ENCODE peak calls at places on chromosome 16, in four cellular contexts. B is K562, E is HepG2, X is GM12878. A is an unnamed sample.

GRCh38 chr16:57601801-57602478 is 26.5 kb upstream of the ADGRG1 start:
- DNase-seq in B (peak; percentile 63), E (no peak), X (peak; percentile 93), A (no peak)

GRCh38 chr16:30606004-30606403 is 4.2 kb downstream of the ZNF689 start:
- DNase-seq in B (no peak), E (no peak), X (no peak), A (no peak)

GRCh38 chr16:1066584-1067172 is 5.9 kb upstream of the SSTR5 start:
- DNase-seq in B (no peak), E (no peak), X (no peak), A (no peak)

GRCh38 chr16:720507-720989 is 398 bp upstream of the ANTKMT start:
- DNase-seq in B (peak; percentile 84), E (no peak), X (no peak), A (no peak)

GRCh38 chr16:24993722-24994686 is 21.2 kb downstream of the ARHGAP17 start:
- DNase-seq in B (peak; percentile 16), E (peak; percentile 99), X (no peak), A (no peak)

GRCh38 chr16:15952265-15952711 is 2.9 kb downstream of the ABCC1 start:
- DNase-seq in B (no peak), E (peak; percentile 70), X (no peak), A (no peak)

GRCh38 chr16:51302042-51302441 is 151.0 kb upstream of the SALL1 start:
- DNase-seq in B (no peak), E (no peak), X (no peak), A (no peak)

GRCh38 chr16:12546918-12547607 is 256.6 kb downstream of the CPPED1 start:
- DNase-seq in B (no peak), E (no peak), X (peak; percentile 89), A (no peak)

GRCh38 chr16:77618951-77619350 is 103.4 kb upstream of the NUDT7 start:
- DNase-seq in B (no peak), E (no peak), X (no peak), A (no peak)

GRCh38 chr16:353404-354285 is 1.1 kb upstream of the AXIN1 start:
- DNase-seq in B (no peak), E (no peak), X (no peak), A (no peak)

GRCh38 chr16:81626181-81626674 is 152.9 kb upstream of the PLCG2 start:
- DNase-seq in B (no peak), E (no peak), X (no peak), A (no peak)

GRCh38 chr16:347203-347602 is 5.3 kb downstream of the AXIN1 start:
- DNase-seq in B (no peak), E (no peak), X (no peak), A (no peak)

GRCh38 chr16:65410801-65411200 is 288.9 kb upstream of the CDH11 start:
- DNase-seq in B (no peak), E (no peak), X (no peak), A (no peak)

GRCh38 chr16:75251280-75252048 is at the start of gene BCAR1:
- DNase-seq in B (peak; percentile 96), E (peak; percentile 86), X (no peak), A (peak; percentile 86)

GRCh38 chr16:47644166-47644565 is 183.0 kb downstream of the PHKB start:
- DNase-seq in B (no peak), E (no peak), X (no peak), A (no peak)

GRCh38 chr16:51553910-51554309 is 402.8 kb upstream of the SALL1 start:
- DNase-seq in B (no peak), E (no peak), X (no peak), A (no peak)

GRCh38 chr16:1488619-1489018 is at the start of gene PTX4:
- DNase-seq in B (no peak), E (no peak), X (no peak), A (no peak)

GRCh38 chr16:1565083-1565805 is 31.8 kb downstream of the TMEM204 start:
- DNase-seq in B (no peak), E (no peak), X (no peak), A (no peak)

GRCh38 chr16:85205747-85206471 is 93.6 kb upstream of the CIBAR2 start:
- DNase-seq in B (no peak), E (peak; percentile 47), X (no peak), A (no peak)

GRCh38 chr16:86826931-86827330 is 248.6 kb downstream of the FOXL1 start:
- DNase-seq in B (no peak), E (no peak), X (no peak), A (no peak)

GRCh38 chr16:56400458-56400857 is 24.9 kb downstream of the AMFR start:
- DNase-seq in B (no peak), E (no peak), X (no peak), A (no peak)

GRCh38 chr16:87324411-87325275 is 7.5 kb upstream of the C16orf95 start:
- DNase-seq in B (peak; percentile 76), E (peak; percentile 46), X (no peak), A (peak; percentile 71)

GRCh38 chr16:49461517-49461951 is 87.9 kb downstream of the C16orf78 start:
- DNase-seq in B (no peak), E (no peak), X (no peak), A (no peak)

GRCh38 chr16:10619271-10619849 is 39.0 kb upstream of the EMP2 start:
- DNase-seq in B (peak; percentile 72), E (no peak), X (no peak), A (no peak)

GRCh38 chr16:2598723-2599122 is 60.9 kb downstream of the PDPK1 start:
- DNase-seq in B (no peak), E (no peak), X (no peak), A (no peak)

GRCh38 chr16:11251525-11252481 is 4.2 kb downstream of the SOCS1 start:
- DNase-seq in B (no peak), E (no peak), X (no peak), A (no peak)

GRCh38 chr16:88459366-88460055 is 6.4 kb downstream of the ZFPM1 start:
- DNase-seq in B (no peak), E (no peak), X (no peak), A (no peak)

GRCh38 chr16:87169509-87169985 is 147.6 kb downstream of the C16orf95 start:
- DNase-seq in B (no peak), E (peak; percentile 15), X (no peak), A (no peak)

GRCh38 chr16:48558269-48558915 is 51.6 kb downstream of the N4BP1 start:
- DNase-seq in B (no peak), E (no peak), X (no peak), A (no peak)

GRCh38 chr16:81623365-81624102 is 155.6 kb upstream of the PLCG2 start:
- DNase-seq in B (peak; percentile 69), E (peak; percentile 50), X (peak; percentile 37), A (no peak)

GRCh38 chr16:84501077-84501735 is 3.3 kb downstream of the MEAK7 start:
- DNase-seq in B (no peak), E (no peak), X (no peak), A (no peak)

DNA sequence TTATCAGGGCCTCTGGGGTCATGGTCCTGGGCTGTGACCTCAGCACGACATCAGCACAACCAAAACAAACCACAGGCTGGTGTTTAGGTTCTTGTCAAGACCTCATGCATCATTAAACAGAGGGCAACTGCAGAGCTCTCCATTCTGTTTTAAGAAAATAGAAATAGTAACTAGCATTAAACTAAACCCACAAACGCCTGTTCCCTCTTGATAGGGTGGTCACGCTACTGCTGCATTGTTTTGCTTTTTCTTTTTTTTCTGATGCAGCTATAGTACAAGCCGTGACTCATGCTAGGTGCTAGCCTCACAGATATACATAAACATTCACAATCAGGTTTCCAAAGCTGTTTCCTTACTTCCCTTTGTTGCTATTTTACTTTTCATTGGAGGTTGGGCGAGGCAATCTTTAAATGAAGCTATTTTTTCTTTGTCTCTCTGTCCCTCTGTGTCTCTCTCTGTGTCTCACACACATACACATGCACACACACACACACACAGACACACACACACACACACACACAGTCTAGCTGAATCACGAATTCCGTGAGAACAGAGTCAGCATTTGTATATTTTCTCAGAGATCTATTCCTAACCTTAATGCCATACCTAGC is 310.3 kb downstream of the CDH13 start:
- DNase-seq in B (no peak), E (no peak), X (no peak), A (no peak)
- TF ChIP-seq TARDBP in B (no peak), E (no peak), X (no peak), A (no peak)

DNA sequence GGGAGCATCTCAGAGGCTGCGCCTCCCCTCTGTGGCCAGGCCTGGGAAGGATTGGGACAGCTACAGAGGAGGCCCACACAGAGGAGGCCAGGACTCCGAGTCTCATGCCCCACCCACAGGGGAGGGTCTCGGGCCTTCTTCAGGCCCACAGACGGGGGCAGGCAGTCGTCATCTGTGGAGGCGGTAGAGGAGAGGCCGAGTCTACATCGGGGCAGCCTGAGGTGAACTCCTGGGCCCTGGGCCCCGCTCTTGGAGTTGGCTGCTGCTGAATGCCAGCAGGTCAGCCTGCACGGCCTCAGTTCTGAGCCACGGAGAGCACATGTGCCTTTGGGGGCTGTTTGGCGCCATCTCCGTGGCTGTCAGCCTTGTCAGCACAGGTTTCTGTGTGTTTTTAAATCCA is 8.1 kb upstream of the NUDT16L1 start:
- DNase-seq in B (no peak), E (no peak), X (no peak), A (no peak)
- TF ChIP-seq TARDBP in B (no peak), E (no peak), X (no peak), A (no peak)

GRCh38 chr16:14501331-14502255 is 128.5 kb downstream of the PARN start:
- DNase-seq in B (peak; percentile 75), E (peak; percentile 92), X (peak; percentile 50), A (peak; percentile 38)
- TF ChIP-seq TARDBP in B (no peak), E (peak; percentile 58), X (no peak), A (no peak)

GRCh38 chr16:14528306-14528948 is 101.6 kb downstream of the PARN start:
- DNase-seq in B (no peak), E (no peak), X (no peak), A (no peak)

GRCh38 chr16:14527411-14528044 is 102.5 kb downstream of the PARN start:
- DNase-seq in B (no peak), E (no peak), X (no peak), A (no peak)

GRCh38 chr16:14531101-14531500 is 99.0 kb downstream of the PARN start:
- DNase-seq in B (no peak), E (no peak), X (no peak), A (no peak)

GRCh38 chr16:14530046-14530445 is 100.0 kb downstream of the PARN start:
- DNase-seq in B (no peak), E (no peak), X (no peak), A (no peak)

DNA sequence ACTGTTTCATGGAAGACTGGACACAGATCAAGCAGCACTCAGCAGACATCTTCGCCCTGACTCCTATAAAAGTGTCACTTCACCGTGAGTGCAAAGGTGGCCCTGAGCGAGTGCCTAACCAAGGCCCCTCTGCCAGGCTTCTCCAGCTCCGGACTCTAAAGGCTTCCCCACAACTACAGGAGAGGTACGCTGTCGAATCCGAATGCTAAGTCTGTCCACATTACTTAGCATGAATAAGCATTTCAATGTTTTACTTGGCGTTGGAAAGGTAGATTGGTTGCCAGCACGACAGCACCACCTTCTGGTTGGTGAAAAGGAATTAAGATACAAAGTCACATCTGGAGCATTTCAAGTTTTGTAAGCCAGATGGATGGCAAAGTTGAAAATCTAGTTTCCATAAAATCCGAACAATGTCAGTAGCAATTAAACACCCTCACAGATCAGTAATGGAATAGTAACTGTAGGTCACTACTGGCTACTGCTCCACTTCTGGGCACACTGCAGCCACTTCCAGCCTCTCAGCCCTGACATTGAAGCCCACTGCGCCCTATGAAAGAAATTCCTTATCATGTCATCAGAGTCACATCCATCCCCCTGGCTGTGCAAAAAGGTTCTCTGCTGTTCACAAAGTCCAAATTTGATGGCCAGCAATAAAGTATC is 100.9 kb downstream of the PARN start:
- DNase-seq in B (peak; percentile 70), E (peak; percentile 94), X (peak; percentile 81), A (peak; percentile 58)
- TF ChIP-seq TARDBP in B (no peak), E (peak; percentile 84), X (no peak), A (no peak)

A was measured in HEK293T.